ENCODE peak calls at places on chromosomes 11 and 22, in ten cellular contexts. E, V, L, M, H, J, Y, N, A and Q are unnamed samples.

GRCh38 chr22:17910561-17911311 is 113.6 kb downstream of the MICAL3 start:
- DNase-seq in E (peak; percentile 57), V (peak; percentile 85), L (no peak), M (peak; percentile 87), H (peak; percentile 85), J (peak; percentile 68), Y (no peak), N (peak; percentile 44), A (peak; percentile 46), Q (peak; percentile 72)

GRCh38 chr11:57459112-57460016 is 964 bp upstream of the RTN4RL2 start:
- DNase-seq in E (peak; percentile 36), V (no peak), L (no peak), M (no peak), H (no peak), J (peak; percentile 58), Y (no peak), N (no peak), A (no peak), Q (no peak)

GRCh38 chr11:14645247-14645912 is 1.8 kb downstream of the PDE3B start:
- DNase-seq in E (no peak), V (no peak), L (no peak), M (no peak), H (no peak), J (no peak), Y (no peak), N (no peak), A (no peak), Q (no peak)

GRCh38 chr22:48510599-48510998 is 1317.1 kb downstream of the BRD1 start:
- DNase-seq in E (no peak), V (no peak), L (no peak), M (no peak), H (no peak), J (no peak), Y (no peak), N (no peak), A (no peak), Q (no peak)

GRCh38 chr22:21952586-21953571 is at the start of gene PPM1F:
- DNase-seq in E (peak; percentile 94), V (peak; percentile 69), L (peak; percentile 68), M (no peak), H (peak; percentile 76), J (peak; percentile 85), Y (no peak), N (no peak), A (peak; percentile 49), Q (no peak)

GRCh38 chr11:115548878-115549528 is 44.8 kb upstream of the CADM1 start:
- DNase-seq in E (no peak), V (no peak), L (peak; percentile 61), M (peak; percentile 51), H (no peak), J (peak; percentile 85), Y (no peak), N (no peak), A (no peak), Q (no peak)

GRCh38 chr11:22343411-22344032 is 5.3 kb downstream of the SLC17A6 start:
- DNase-seq in E (peak; percentile 36), V (no peak), L (no peak), M (no peak), H (no peak), J (peak; percentile 60), Y (no peak), N (no peak), A (no peak), Q (no peak)

GRCh38 chr11:99063331-99063730 is 42.6 kb downstream of the CNTN5 start:
- DNase-seq in E (no peak), V (no peak), L (no peak), M (no peak), H (no peak), J (no peak), Y (no peak), N (no peak), A (no peak), Q (no peak)

GRCh38 chr22:49825436-49825835 is 2.2 kb downstream of the BRD1 start:
- DNase-seq in E (no peak), V (peak; percentile 31), L (no peak), M (no peak), H (no peak), J (no peak), Y (no peak), N (no peak), A (no peak), Q (no peak)

GRCh38 chr11:11010624-11011127 is 152.8 kb upstream of the ZBED5 start:
- DNase-seq in E (peak; percentile 33), V (peak; percentile 14), L (no peak), M (peak; percentile 16), H (peak; percentile 52), J (peak; percentile 69), Y (peak; percentile 45), N (no peak), A (no peak), Q (no peak)

GRCh38 chr11:130712480-130712879 is 203.8 kb downstream of the SNX19 start:
- DNase-seq in E (no peak), V (no peak), L (no peak), M (no peak), H (no peak), J (no peak), Y (no peak), N (no peak), A (no peak), Q (no peak)

GRCh38 chr11:57279131-57279530 is 42.1 kb upstream of the APLNR start:
- DNase-seq in E (no peak), V (peak; percentile 54), L (no peak), M (no peak), H (no peak), J (no peak), Y (no peak), N (no peak), A (no peak), Q (no peak)

GRCh38 chr11:44816761-44817160 is 90.0 kb downstream of the TSPAN18 start:
- DNase-seq in E (no peak), V (no peak), L (no peak), M (no peak), H (no peak), J (no peak), Y (no peak), N (no peak), A (no peak), Q (no peak)

GRCh38 chr22:38831166-38831945 is 12.5 kb downstream of the NPTXR start:
- DNase-seq in E (no peak), V (peak; percentile 56), L (no peak), M (peak; percentile 59), H (no peak), J (no peak), Y (no peak), N (peak; percentile 24), A (no peak), Q (no peak)

GRCh38 chr22:30045001-30045887 is 35.0 kb upstream of the HORMAD2 start:
- DNase-seq in E (no peak), V (no peak), L (no peak), M (no peak), H (no peak), J (no peak), Y (no peak), N (no peak), A (no peak), Q (no peak)

GRCh38 chr22:22201185-22201924 is 43.2 kb upstream of the VPREB1 start:
- DNase-seq in E (no peak), V (peak; percentile 20), L (peak; percentile 25), M (no peak), H (no peak), J (peak; percentile 78), Y (no peak), N (no peak), A (no peak), Q (no peak)

GRCh38 chr22:36734171-36735058 is 30.9 kb upstream of the CACNG2 start:
- DNase-seq in E (peak; percentile 8), V (peak; percentile 22), L (no peak), M (no peak), H (no peak), J (no peak), Y (no peak), N (no peak), A (no peak), Q (no peak)

GRCh38 chr11:94638902-94639373 is 71.8 kb downstream of the PIWIL4 start:
- DNase-seq in E (no peak), V (peak; percentile 83), L (no peak), M (no peak), H (peak; percentile 26), J (no peak), Y (no peak), N (no peak), A (no peak), Q (no peak)

GRCh38 chr22:42078469-42079318 is 806 bp upstream of the SMDT1 start:
- DNase-seq in E (no peak), V (peak; percentile 64), L (no peak), M (no peak), H (no peak), J (peak; percentile 29), Y (no peak), N (no peak), A (no peak), Q (no peak)

GRCh38 chr11:79076526-79077115 is 364.2 kb downstream of the TENM4 start:
- DNase-seq in E (no peak), V (peak; percentile 62), L (no peak), M (no peak), H (no peak), J (peak; percentile 75), Y (peak; percentile 32), N (no peak), A (no peak), Q (no peak)

GRCh38 chr11:14413307-14414072 is 54.5 kb upstream of the RRAS2 start:
- DNase-seq in E (no peak), V (peak; percentile 31), L (no peak), M (no peak), H (peak; percentile 47), J (peak; percentile 86), Y (no peak), N (no peak), A (no peak), Q (no peak)

GRCh38 chr11:113084297-113084696 is 123.1 kb downstream of the NCAM1 start:
- DNase-seq in E (no peak), V (no peak), L (no peak), M (no peak), H (no peak), J (no peak), Y (no peak), N (no peak), A (no peak), Q (no peak)